ENCODE peak calls at places on chromosomes 12 and 14, in five cellular contexts. G is A549; Q is CD8-positive, alpha-beta memory T cell; S is CD4-positive, alpha-beta memory T cell; N is ovary. J is an unnamed sample. For H3K4me1, the result is how much of the 10 kb centered on the place peaks cover.

GRCh38 chr12:109724321-109724892 is 10.8 kb downstream of the FAM222A start:
- DNase-seq in G (no peak), Q (no peak), S (no peak), N (no peak), J (no peak)

GRCh38 chr14:38866461-38866860 is 236.6 kb downstream of the SEC23A start:
- DNase-seq in G (no peak), Q (no peak), S (no peak), N (no peak), J (no peak)

GRCh38 chr14:81384900-81385299 is 15.2 kb downstream of the STON2 start:
- DNase-seq in G (no peak), Q (no peak), S (no peak), N (no peak), J (peak)

GRCh38 chr12:102513739-102514138 is 33.4 kb upstream of the IGF1 start:
- DNase-seq in G (no peak), Q (no peak), S (no peak), N (no peak), J (no peak)

GRCh38 chr12:79737875-79738718 is 47.3 kb upstream of the PAWR start:
- DNase-seq in G (peak), Q (peak), S (peak), N (no peak), J (peak)

GRCh38 chr12:20486233-20486632 is 117.9 kb downstream of the PDE3A start:
- DNase-seq in G (no peak), Q (no peak), S (no peak), N (no peak), J (no peak)

GRCh38 chr14:100427166-100427565 is 104.0 kb downstream of the SLC25A47 start:
- DNase-seq in G (no peak), Q (no peak), S (no peak), N (no peak), J (no peak)

GRCh38 chr12:56991319-56991906 is 14.9 kb downstream of the ZBTB39 start:
- DNase-seq in G (no peak), Q (no peak), S (no peak), N (no peak), J (no peak)

GRCh38 chr14:66099931-66100330 is 386.2 kb upstream of the CCDC196 start:
- DNase-seq in G (no peak), Q (no peak), S (no peak), N (no peak), J (no peak)

GRCh38 chr14:74476607-74477006 is 16.5 kb downstream of the NPC2 start:
- DNase-seq in G (no peak), Q (no peak), S (no peak), N (no peak), J (no peak)

GRCh38 chr12:70664463-70664862 is 27.2 kb upstream of the PTPRB start:
- DNase-seq in G (no peak), Q (no peak), S (no peak), N (no peak), J (no peak)

GRCh38 chr14:105530446-105531087 is 4.2 kb downstream of the TMEM121 start:
- DNase-seq in G (no peak), Q (no peak), S (no peak), N (no peak), J (no peak)
- H3K4me1 ChIP-seq in G (under half), Q (under half), S (under half), N (under half), J (under half)

GRCh38 chr14:93031505-93032300 is 84.0 kb downstream of the ITPK1 start:
- DNase-seq in G (no peak), Q (no peak), S (no peak), N (no peak), J (no peak)
- H3K4me1 ChIP-seq in G (half or more), Q (under half), S (under half), N (under half), J (under half)

GRCh38 chr12:117046861-117047530 is 52.2 kb downstream of the TESC start:
- DNase-seq in G (no peak), Q (no peak), S (no peak), N (no peak), J (no peak)

GRCh38 chr12:117049295-117049694 is 49.9 kb downstream of the TESC start:
- DNase-seq in G (no peak), Q (no peak), S (no peak), N (no peak), J (no peak)

GRCh38 chr12:117046425-117046824 is 52.8 kb downstream of the TESC start:
- DNase-seq in G (no peak), Q (no peak), S (no peak), N (no peak), J (no peak)

GRCh38 chr12:117048585-117048904 is 50.7 kb downstream of the TESC start:
- DNase-seq in G (no peak), Q (no peak), S (no peak), N (no peak), J (no peak)

DNA sequence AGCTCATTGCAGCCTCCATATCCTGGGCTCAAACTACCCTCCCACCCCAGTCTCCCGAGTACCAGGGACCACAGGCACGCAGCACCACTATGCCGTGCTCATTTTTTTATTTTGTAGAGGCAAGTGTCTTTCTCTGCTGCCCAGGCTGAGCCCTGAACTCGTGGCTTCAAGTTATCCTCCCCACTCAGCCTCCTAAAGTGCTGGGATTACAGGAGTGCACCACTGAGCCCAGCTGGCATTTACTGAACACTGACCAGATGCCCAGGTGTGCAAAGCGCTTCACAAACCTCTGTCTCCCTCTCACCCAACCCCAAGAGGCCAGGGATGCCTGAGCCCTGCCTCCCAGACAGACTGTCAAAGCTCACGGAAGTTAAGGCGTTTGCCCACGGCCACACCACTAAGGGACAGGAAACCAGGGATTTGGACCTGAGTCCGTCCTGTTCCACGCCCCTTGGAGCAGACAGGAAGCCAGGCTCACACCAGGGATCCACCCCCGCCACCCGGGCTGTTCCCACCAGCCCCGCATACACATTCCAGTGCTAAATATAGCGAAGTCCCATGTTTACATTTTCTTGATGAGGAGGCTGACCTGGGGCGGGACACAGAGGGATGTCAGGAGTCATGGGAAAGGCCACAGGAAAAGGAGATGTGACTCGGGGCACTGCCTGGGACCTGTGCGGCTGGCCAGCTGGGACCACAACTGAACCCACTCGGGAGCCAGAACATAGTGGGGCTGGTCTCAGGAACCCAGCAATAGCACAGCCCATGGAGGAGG is 51.2 kb downstream of the TESC start:
- DNase-seq in G (no peak), Q (no peak), S (no peak), N (peak), J (no peak)
- H3K4me1 ChIP-seq in G (under half), Q (under half), S (under half), N (under half), J (under half)

GRCh38 chr14:91395466-91395865 is 22.2 kb downstream of the CCDC88C start:
- DNase-seq in G (no peak), Q (no peak), S (no peak), N (no peak), J (no peak)
- H3K4me1 ChIP-seq in G (under half), Q (half or more), S (half or more), N (under half), J (under half)

GRCh38 chr14:93045211-93045674 is 70.5 kb downstream of the ITPK1 start:
- DNase-seq in G (no peak), Q (no peak), S (no peak), N (no peak), J (peak)
- H3K4me1 ChIP-seq in G (half or more), Q (under half), S (under half), N (under half), J (half or more)

DNA sequence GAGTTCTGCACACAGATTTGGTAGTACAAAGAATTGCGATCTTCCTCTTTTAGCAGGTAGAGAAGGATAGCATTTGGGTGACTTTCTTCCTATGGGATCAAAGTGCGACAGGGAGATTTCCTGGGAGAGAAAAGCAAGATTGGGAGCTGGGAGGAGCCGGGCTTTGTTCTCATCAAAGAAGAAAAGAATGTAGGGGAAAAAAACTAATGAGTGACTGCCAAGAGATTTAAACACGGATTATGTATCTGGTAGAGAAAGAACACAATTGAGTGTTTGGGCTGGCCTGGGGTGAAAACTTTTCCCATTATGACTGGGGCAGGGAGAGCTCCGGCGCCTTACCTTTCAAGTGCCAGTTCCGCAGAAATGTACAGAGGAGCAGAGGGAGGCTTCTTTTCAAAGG is 79.9 kb downstream of the FOXN3 start:
- DNase-seq in G (no peak), Q (no peak), S (no peak), N (no peak), J (no peak)
- H3K4me1 ChIP-seq in G (under half), Q (under half), S (under half), N (under half), J (under half)

DNA sequence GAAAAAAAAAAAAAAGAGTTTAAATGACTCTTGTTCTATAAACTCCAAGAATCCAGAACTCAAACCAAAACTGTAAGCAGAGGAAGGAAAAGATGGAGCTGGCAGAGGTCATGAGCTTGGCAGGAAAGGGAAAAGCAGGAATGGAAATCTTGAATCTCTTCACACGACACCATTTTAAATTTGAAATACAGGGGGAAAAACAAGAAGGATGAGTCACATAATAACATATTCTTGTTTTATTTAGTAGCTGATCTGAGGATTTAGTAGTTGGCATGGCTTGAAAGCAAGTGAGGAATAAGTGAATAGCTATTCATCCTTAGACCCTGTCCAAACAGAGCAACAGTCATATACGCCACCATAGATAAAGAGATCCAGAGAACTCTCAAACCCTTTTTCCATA is 35.0 kb downstream of the EPS8 start:
- DNase-seq in G (no peak), Q (no peak), S (no peak), N (no peak), J (no peak)
- H3K4me1 ChIP-seq in G (under half), Q (under half), S (under half), N (under half), J (under half)

GRCh38 chr12:124392991-124393790 is 98.3 kb downstream of the RFLNA start:
- DNase-seq in G (no peak), Q (no peak), S (no peak), N (peak), J (peak)
- H3K4me1 ChIP-seq in G (half or more), Q (under half), S (under half), N (under half), J (half or more)

DNA sequence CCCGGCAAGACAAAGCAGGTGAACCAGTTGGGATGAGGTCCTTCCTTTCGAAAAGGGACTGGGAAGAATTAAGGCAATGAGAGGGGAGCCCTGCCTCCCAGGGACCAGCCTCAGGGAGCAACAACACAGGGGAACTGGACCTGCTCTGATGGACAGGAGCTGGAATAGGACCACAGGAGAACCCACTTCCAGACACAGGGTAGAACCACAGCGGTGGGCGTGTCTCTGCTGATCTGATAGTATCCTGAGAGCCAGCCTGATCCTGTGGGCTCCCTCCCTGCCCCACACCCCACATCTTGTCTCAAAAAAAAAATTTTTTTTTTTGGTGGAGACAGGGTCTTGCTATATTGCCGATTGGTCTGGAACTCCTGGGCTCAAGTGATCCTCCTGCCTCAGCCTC is 13.6 kb upstream of the PLEK2 start:
- DNase-seq in G (no peak), Q (no peak), S (no peak), N (no peak), J (no peak)
- H3K4me1 ChIP-seq in G (under half), Q (under half), S (under half), N (under half), J (under half)

J was measured in BE2C.